ENCODE peak calls at places on chromosomes 5 and 9, in seven cellular contexts. J is neuronal stem cell, R is H9, N is H1, E is trophoblast cell, I is mesendoderm, U is mesenchymal stem cell. G is an unnamed sample.

GRCh38 chr5:16740046-16740445 is 123.2 kb upstream of the RETREG1 start:
- DNase-seq in J (no peak), R (peak; percentile 45), N (no peak), E (no peak), I (peak; percentile 47), U (no peak), G (no peak)

GRCh38 chr5:95986001-95986400 is 24.4 kb upstream of the ELL2 start:
- DNase-seq in J (no peak), R (no peak), N (no peak), E (peak; percentile 79), I (no peak), U (no peak), G (peak; percentile 12)

GRCh38 chr5:56003179-56003578 is 8.4 kb upstream of the IL6ST start:
- DNase-seq in J (no peak), R (no peak), N (no peak), E (peak; percentile 35), I (no peak), U (peak; percentile 65), G (peak; percentile 62)

GRCh38 chr9:83514767-83515166 is 23.4 kb downstream of the FRMD3 start:
- DNase-seq in J (no peak), R (no peak), N (no peak), E (no peak), I (no peak), U (no peak), G (no peak)

GRCh38 chr5:40481226-40481625 is 198.5 kb upstream of the PTGER4 start:
- DNase-seq in J (no peak), R (no peak), N (no peak), E (no peak), I (no peak), U (no peak), G (peak; percentile 27)

GRCh38 chr5:72138943-72139467 is 31.7 kb downstream of the MAP1B start:
- DNase-seq in J (no peak), R (no peak), N (no peak), E (no peak), I (no peak), U (peak; percentile 83), G (peak; percentile 97)

GRCh38 chr5:68251804-68252648 is 36.5 kb downstream of the PIK3R1 start:
- DNase-seq in J (no peak), R (no peak), N (no peak), E (no peak), I (peak; percentile 16), U (peak; percentile 51), G (peak; percentile 50)

GRCh38 chr5:39274388-39275085 is 55.2 kb upstream of the FYB1 start:
- DNase-seq in J (no peak), R (no peak), N (no peak), E (no peak), I (no peak), U (no peak), G (no peak)

GRCh38 chr9:103242025-103242424 is 246.9 kb downstream of the CYLC2 start:
- DNase-seq in J (no peak), R (no peak), N (no peak), E (no peak), I (peak; percentile 30), U (no peak), G (no peak)

GRCh38 chr9:113569472-113570060 is 106.0 kb downstream of the RGS3 start:
- DNase-seq in J (no peak), R (no peak), N (no peak), E (no peak), I (no peak), U (no peak), G (no peak)
- H4K8ac ChIP-seq in J (no peak overlapping the region), R (no peak overlapping the region), N (no peak overlapping the region), E (no peak overlapping the region), I (no peak overlapping the region), U (no peak overlapping the region), G (peak overlapping the region; percentile 46)

GRCh38 chr5:98179791-98180755 is 593.4 kb upstream of the RGMB start:
- DNase-seq in J (no peak), R (no peak), N (no peak), E (no peak), I (no peak), U (no peak), G (no peak)
- H4K8ac ChIP-seq in J (no peak overlapping the region), R (no peak overlapping the region), N (no peak overlapping the region), E (no peak overlapping the region), I (no peak overlapping the region), U (no peak overlapping the region), G (no peak overlapping the region)

DNA sequence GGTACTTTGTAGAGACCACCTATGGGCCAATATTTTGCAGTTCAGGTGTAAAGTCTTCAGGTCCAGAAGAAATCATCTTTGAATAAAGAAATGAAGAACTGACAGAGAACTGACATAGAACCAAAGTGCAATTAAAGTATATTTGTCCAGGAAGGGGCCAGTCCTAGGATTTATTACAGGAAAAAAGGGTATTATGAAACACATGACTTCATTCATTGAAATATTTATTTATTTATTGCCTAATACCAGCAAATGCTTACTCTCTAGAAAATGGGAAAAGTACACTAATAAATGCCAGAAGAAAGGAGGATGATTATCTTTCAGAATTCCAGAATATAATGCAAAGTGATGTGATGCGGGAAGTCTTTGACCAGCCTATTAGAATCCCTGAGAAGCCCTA is 106.3 kb downstream of the EPB41L4A start:
- DNase-seq in J (no peak), R (no peak), N (no peak), E (peak; percentile 67), I (no peak), U (peak; percentile 3), G (no peak)
- H4K8ac ChIP-seq in J (no peak overlapping the region), R (no peak overlapping the region), N (no peak overlapping the region), E (no peak overlapping the region), I (no peak overlapping the region), U (no peak overlapping the region), G (no peak overlapping the region)

DNA sequence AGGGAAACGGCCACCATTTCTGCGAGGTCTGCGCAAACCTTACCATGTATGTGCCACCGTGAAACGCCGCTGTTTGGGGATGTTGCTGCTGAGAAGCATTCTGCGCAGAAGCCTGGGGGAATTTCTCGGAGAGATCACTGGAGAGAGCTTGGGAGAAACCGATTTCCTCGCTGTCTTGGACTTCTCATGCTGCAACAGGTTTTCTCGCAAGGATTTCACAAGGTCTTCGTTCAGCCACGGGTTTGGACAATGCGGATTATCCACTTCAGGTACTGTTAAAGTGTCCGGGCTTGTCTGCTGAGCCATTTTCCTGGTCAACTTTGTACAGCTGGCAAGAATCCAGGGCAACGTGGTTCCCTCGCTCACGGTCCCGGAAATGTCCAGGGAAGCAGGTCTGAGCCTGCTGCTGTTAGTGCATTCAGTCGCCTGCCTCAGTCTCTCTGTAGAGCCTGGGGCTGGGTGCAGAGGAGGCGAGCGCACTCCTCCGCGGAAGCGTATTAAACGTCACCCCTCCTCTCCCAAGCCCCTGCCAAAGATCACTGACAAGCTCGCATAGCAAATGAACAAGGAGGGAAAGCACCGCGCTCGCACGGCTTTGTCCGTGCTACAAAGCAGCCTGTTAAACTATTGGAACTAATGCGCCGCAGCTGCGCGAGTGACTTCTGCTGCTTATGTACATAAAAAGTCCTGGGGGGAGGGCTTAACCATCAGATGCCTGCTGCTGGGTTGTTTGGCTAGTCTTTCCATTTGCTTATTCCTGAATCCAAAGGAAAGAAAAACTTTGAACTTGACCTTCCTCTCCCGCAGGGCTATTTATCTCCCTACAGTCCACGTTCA is 125.1 kb downstream of the PDE4D start:
- DNase-seq in J (peak; percentile 70), R (peak; percentile 69), N (peak; percentile 39), E (peak; percentile 40), I (peak; percentile 52), U (peak; percentile 91), G (peak; percentile 33)
- H4K8ac ChIP-seq in J (no peak overlapping the region), R (no peak overlapping the region), N (no peak overlapping the region), E (no peak overlapping the region), I (no peak overlapping the region), U (peak overlapping the region; percentile 85), G (no peak overlapping the region)

GRCh38 chr5:132472431-132472830 is 18.1 kb downstream of the IRF1 start:
- DNase-seq in J (no peak), R (no peak), N (no peak), E (peak; percentile 50), I (no peak), U (no peak), G (no peak)
- H4K8ac ChIP-seq in J (no peak overlapping the region), R (no peak overlapping the region), N (no peak overlapping the region), E (no peak overlapping the region), I (no peak overlapping the region), U (no peak overlapping the region), G (no peak overlapping the region)

GRCh38 chr5:173483160-173483559 is 133.3 kb downstream of the BOD1 start:
- DNase-seq in J (no peak), R (no peak), N (no peak), E (no peak), I (no peak), U (no peak), G (no peak)
- H4K8ac ChIP-seq in J (no peak overlapping the region), R (no peak overlapping the region), N (no peak overlapping the region), E (no peak overlapping the region), I (no peak overlapping the region), U (no peak overlapping the region), G (no peak overlapping the region)

G was measured in IMR-90.